ENCODE peak calls at places on chromosomes 3 and 15, in six cellular contexts. J is HepG2, K is uterus, O is Panc1, T is GM10248, G is MM.1S. Q is an unnamed sample.

GRCh38 chr15:31732695-31733094 is 297.6 kb upstream of the CHRNA7 start:
- DNase-seq in J (no peak), K (no peak), O (no peak), T (no peak), G (no peak), Q (no peak)

GRCh38 chr3:29789686-29790085 is 508.8 kb downstream of the RBMS3 start:
- DNase-seq in J (no peak), K (no peak), O (no peak), T (no peak), G (no peak), Q (no peak)

GRCh38 chr15:27665002-27665401 is 434.1 kb downstream of the OCA2 start:
- DNase-seq in J (no peak), K (no peak), O (no peak), T (no peak), G (peak; percentile 59), Q (no peak)

GRCh38 chr3:126439346-126439967 is 36.2 kb downstream of the ZXDC start:
- DNase-seq in J (no peak), K (no peak), O (no peak), T (no peak), G (no peak), Q (no peak)

GRCh38 chr15:67093146-67093874 is 27.9 kb downstream of the SMAD3 start:
- DNase-seq in J (no peak), K (no peak), O (no peak), T (no peak), G (no peak), Q (no peak)

GRCh38 chr3:171849632-171850323 is 6.6 kb downstream of the TMEM212 start:
- DNase-seq in J (no peak), K (no peak), O (no peak), T (no peak), G (no peak), Q (no peak)

GRCh38 chr15:96327155-96327741 is 3.3 kb upstream of the NR2F2 start:
- DNase-seq in J (peak; percentile 81), K (peak; percentile 68), O (no peak), T (no peak), G (peak; percentile 88), Q (peak; percentile 79)

GRCh38 chr3:61559108-61559731 is 2.2 kb upstream of the PTPRG start:
- DNase-seq in J (no peak), K (no peak), O (no peak), T (no peak), G (no peak), Q (no peak)

GRCh38 chr3:9135930-9136525 is 113.4 kb downstream of the SRGAP3 start:
- DNase-seq in J (no peak), K (no peak), O (no peak), T (no peak), G (no peak), Q (no peak)

GRCh38 chr15:43794269-43795037 is 2.3 kb downstream of the SERF2 start:
- DNase-seq in J (no peak), K (no peak), O (no peak), T (no peak), G (no peak), Q (no peak)

GRCh38 chr3:146160233-146160963 is 586 bp downstream of the PLOD2 start:
- DNase-seq in J (peak; percentile 71), K (peak; percentile 81), O (no peak), T (peak; percentile 10), G (peak; percentile 78), Q (no peak)

GRCh38 chr3:185663929-185664328 is 77.8 kb downstream of the SENP2 start:
- DNase-seq in J (no peak), K (no peak), O (no peak), T (no peak), G (no peak), Q (no peak)
- TF ChIP-seq CTCF in J (no peak), K (no peak), O (no peak), T (no peak), G (no peak), Q (no peak)

GRCh38 chr15:79678032-79678701 is 218.6 kb downstream of the MTHFS start:
- DNase-seq in J (no peak), K (no peak), O (no peak), T (no peak), G (no peak), Q (no peak)

GRCh38 chr15:79674124-79674465 is 222.7 kb downstream of the MTHFS start:
- DNase-seq in J (no peak), K (no peak), O (no peak), T (no peak), G (no peak), Q (no peak)

GRCh38 chr15:79676621-79677020 is 220.2 kb downstream of the MTHFS start:
- DNase-seq in J (no peak), K (no peak), O (no peak), T (no peak), G (no peak), Q (no peak)

GRCh38 chr15:79673416-79674123 is 223.2 kb downstream of the MTHFS start:
- DNase-seq in J (no peak), K (no peak), O (no peak), T (peak; percentile 64), G (no peak), Q (no peak)

GRCh38 chr15:79675982-79676381 is 220.8 kb downstream of the MTHFS start:
- DNase-seq in J (no peak), K (no peak), O (no peak), T (no peak), G (no peak), Q (no peak)
- TF ChIP-seq CTCF in J (no peak), K (no peak), O (no peak), T (no peak), G (no peak), Q (no peak)

GRCh38 chr3:184595726-184596125 is 34.1 kb downstream of the EPHB3 start:
- DNase-seq in J (no peak), K (no peak), O (no peak), T (no peak), G (no peak), Q (no peak)
- TF ChIP-seq CTCF in J (no peak), K (no peak), O (no peak), T (no peak), G (no peak), Q (no peak)

GRCh38 chr3:131712662-131713061 is 209.9 kb upstream of the MRPL3 start:
- DNase-seq in J (no peak), K (no peak), O (no peak), T (no peak), G (no peak), Q (no peak)
- TF ChIP-seq CTCF in J (no peak), K (no peak), O (no peak), T (no peak), G (no peak), Q (no peak)

DNA sequence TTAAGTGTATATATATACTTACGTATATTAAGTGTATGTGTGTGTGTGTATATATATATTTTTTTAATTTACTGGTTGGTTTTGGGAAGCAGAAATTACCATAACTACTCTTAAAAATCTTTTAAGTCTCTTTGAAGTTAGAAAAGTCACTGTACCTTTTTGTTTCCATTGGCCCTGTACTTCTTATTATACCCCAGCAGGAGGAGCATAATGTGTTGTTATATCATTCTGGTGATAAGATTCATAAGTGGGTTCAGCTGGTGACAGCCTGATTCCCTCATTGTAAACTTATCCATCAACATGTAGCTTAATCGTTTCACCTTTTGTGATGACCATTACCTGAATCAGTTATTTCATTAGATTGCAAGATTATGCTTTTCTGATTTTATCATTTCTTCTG is 30.8 kb downstream of the MLH1 start:
- DNase-seq in J (no peak), K (no peak), O (no peak), T (no peak), G (peak; percentile 21), Q (no peak)
- TF ChIP-seq CTCF in J (peak; percentile 19), K (peak; percentile 33), O (no peak), T (peak; percentile 32), G (peak; percentile 27), Q (peak; percentile 44)

GRCh38 chr3:89155811-89156210 is 48.4 kb downstream of the EPHA3 start:
- DNase-seq in J (no peak), K (no peak), O (no peak), T (no peak), G (no peak), Q (no peak)
- TF ChIP-seq CTCF in J (no peak), K (no peak), O (no peak), T (no peak), G (no peak), Q (no peak)

GRCh38 chr3:129344540-129345220 is 66.0 kb downstream of the HMCES start:
- DNase-seq in J (no peak), K (no peak), O (no peak), T (no peak), G (no peak), Q (no peak)

GRCh38 chr3:129341331-129342141 is 62.9 kb downstream of the HMCES start:
- DNase-seq in J (no peak), K (no peak), O (no peak), T (no peak), G (no peak), Q (no peak)

GRCh38 chr3:129345971-129346370 is 67.3 kb downstream of the HMCES start:
- DNase-seq in J (no peak), K (no peak), O (no peak), T (no peak), G (no peak), Q (no peak)

GRCh38 chr3:129345281-129345680 is 66.6 kb downstream of the HMCES start:
- DNase-seq in J (no peak), K (no peak), O (no peak), T (no peak), G (no peak), Q (no peak)

GRCh38 chr3:129343643-129344360 is 65.1 kb downstream of the HMCES start:
- DNase-seq in J (no peak), K (no peak), O (no peak), T (peak; percentile 59), G (peak; percentile 55), Q (no peak)
- TF ChIP-seq CTCF in J (peak; percentile 84), K (no peak), O (peak; percentile 98), T (peak; percentile 64), G (peak; percentile 70), Q (peak; percentile 61)

GRCh38 chr3:133264920-133265319 is 134.9 kb upstream of the BFSP2 start:
- DNase-seq in J (no peak), K (no peak), O (no peak), T (no peak), G (no peak), Q (no peak)

GRCh38 chr3:133259767-133260166 is 140.1 kb upstream of the BFSP2 start:
- DNase-seq in J (no peak), K (no peak), O (no peak), T (no peak), G (no peak), Q (no peak)

GRCh38 chr3:133258358-133258757 is 141.5 kb upstream of the BFSP2 start:
- DNase-seq in J (no peak), K (no peak), O (no peak), T (no peak), G (no peak), Q (no peak)

GRCh38 chr3:133256787-133257483 is 142.9 kb upstream of the BFSP2 start:
- DNase-seq in J (no peak), K (no peak), O (no peak), T (peak; percentile 18), G (peak; percentile 75), Q (no peak)

GRCh38 chr3:133262371-133262770 is 137.5 kb upstream of the BFSP2 start:
- DNase-seq in J (no peak), K (no peak), O (no peak), T (no peak), G (no peak), Q (no peak)
- TF ChIP-seq CTCF in J (no peak), K (no peak), O (no peak), T (no peak), G (no peak), Q (no peak)

Q was measured in AG09319.